ENCODE peak calls at places on chromosomes 6 and 20, in nine cellular contexts. L is HepG2, Q is GM23338, S is A549, A is HL-60, I is K562, O is HCT116, W is SK-N-SH, G is GM12878. M is an unnamed sample.

GRCh38 chr6:157823523-157824370 is 701 bp downstream of the SNX9 start:
- DNase-seq in L (peak), Q (peak), S (peak), A (peak), I (peak), O (peak), W (peak), G (peak), M (peak)

GRCh38 chr20:32457476-32457986 is 99.4 kb downstream of the ASXL1 start:
- DNase-seq in L (no peak), Q (peak), S (peak), A (no peak), I (no peak), O (no peak), W (peak), G (no peak), M (no peak)

GRCh38 chr20:24477831-24478547 is 8.6 kb downstream of the SYNDIG1 start:
- DNase-seq in L (no peak), Q (no peak), S (no peak), A (no peak), I (no peak), O (no peak), W (no peak), G (no peak), M (no peak)

GRCh38 chr20:4550740-4551139 is 171.0 kb upstream of the PRND start:
- DNase-seq in L (no peak), Q (no peak), S (no peak), A (no peak), I (no peak), O (no peak), W (no peak), G (no peak), M (peak)

GRCh38 chr20:25011831-25012241 is 19.3 kb upstream of the APMAP start:
- DNase-seq in L (no peak), Q (no peak), S (no peak), A (no peak), I (no peak), O (no peak), W (no peak), G (no peak), M (no peak)

GRCh38 chr6:147758305-147758704 is 249.8 kb downstream of the SAMD5 start:
- DNase-seq in L (no peak), Q (no peak), S (no peak), A (no peak), I (no peak), O (no peak), W (no peak), G (no peak), M (no peak)

GRCh38 chr20:55472704-55473103 is 532.6 kb downstream of the CBLN4 start:
- DNase-seq in L (peak), Q (no peak), S (no peak), A (no peak), I (no peak), O (no peak), W (no peak), G (no peak), M (no peak)

GRCh38 chr6:110271732-110272022 is 86.5 kb downstream of the METTL24 start:
- DNase-seq in L (no peak), Q (no peak), S (no peak), A (no peak), I (no peak), O (no peak), W (no peak), G (no peak), M (no peak)

GRCh38 chr6:158023597-158023939 is 41.9 kb downstream of the SYNJ2 start:
- DNase-seq in L (peak), Q (no peak), S (no peak), A (no peak), I (no peak), O (no peak), W (no peak), G (no peak), M (no peak)

GRCh38 chr20:32017711-32018251 is 7.5 kb downstream of the CCM2L start:
- DNase-seq in L (peak), Q (peak), S (peak), A (no peak), I (peak), O (peak), W (peak), G (no peak), M (no peak)

GRCh38 chr20:20609522-20609921 is 102.9 kb downstream of the RALGAPA2 start:
- DNase-seq in L (no peak), Q (no peak), S (no peak), A (no peak), I (no peak), O (no peak), W (no peak), G (no peak), M (no peak)

GRCh38 chr6:158943380-158944032 is 56.5 kb downstream of the RSPH3 start:
- DNase-seq in L (no peak), Q (no peak), S (no peak), A (no peak), I (no peak), O (no peak), W (no peak), G (no peak), M (no peak)

GRCh38 chr6:116557863-116558262 is 4.3 kb downstream of the CALHM4 start:
- DNase-seq in L (peak), Q (peak), S (peak), A (no peak), I (no peak), O (peak), W (no peak), G (no peak), M (peak)

GRCh38 chr20:24781061-24781980 is 167.7 kb upstream of the CST7 start:
- DNase-seq in L (peak), Q (peak), S (peak), A (peak), I (peak), O (no peak), W (peak), G (no peak), M (no peak)

GRCh38 chr6:110415297-110415916 is at the start of gene DDO:
- DNase-seq in L (peak), Q (no peak), S (no peak), A (no peak), I (peak), O (no peak), W (no peak), G (no peak), M (no peak)

GRCh38 chr20:32387262-32387661 is 29.1 kb downstream of the ASXL1 start:
- DNase-seq in L (no peak), Q (no peak), S (no peak), A (peak), I (no peak), O (no peak), W (no peak), G (no peak), M (no peak)

GRCh38 chr6:33607784-33608161 is 13.3 kb upstream of the ITPR3 start:
- DNase-seq in L (peak), Q (peak), S (peak), A (peak), I (no peak), O (peak), W (peak), G (no peak), M (no peak)

GRCh38 chr6:129212081-129212480 is 329.1 kb downstream of the LAMA2 start:
- DNase-seq in L (no peak), Q (no peak), S (no peak), A (no peak), I (no peak), O (no peak), W (no peak), G (no peak), M (no peak)

GRCh38 chr6:78995346-78995745 is 82.7 kb downstream of the PHIP start:
- DNase-seq in L (no peak), Q (no peak), S (no peak), A (no peak), I (no peak), O (no peak), W (no peak), G (no peak), M (no peak)

GRCh38 chr6:143700684-143701342 is 23.0 kb downstream of the PHACTR2 start:
- DNase-seq in L (no peak), Q (no peak), S (no peak), A (no peak), I (no peak), O (no peak), W (peak), G (no peak), M (no peak)

GRCh38 chr20:15842872-15843271 is 730.4 kb downstream of the KIF16B start:
- DNase-seq in L (no peak), Q (no peak), S (no peak), A (no peak), I (no peak), O (no peak), W (no peak), G (no peak), M (no peak)

GRCh38 chr20:3645309-3646066 is 17.7 kb downstream of the GFRA4 start:
- DNase-seq in L (no peak), Q (no peak), S (no peak), A (no peak), I (no peak), O (no peak), W (no peak), G (no peak), M (no peak)

GRCh38 chr6:82616386-82617028 is 252.9 kb downstream of the TPBG start:
- DNase-seq in L (no peak), Q (no peak), S (peak), A (no peak), I (no peak), O (no peak), W (no peak), G (no peak), M (no peak)

GRCh38 chr6:166781331-166781730 is 154.3 kb upstream of the RPS6KA2 start:
- DNase-seq in L (no peak), Q (no peak), S (no peak), A (no peak), I (no peak), O (no peak), W (no peak), G (no peak), M (no peak)

GRCh38 chr6:19333936-19334335 is 503.2 kb upstream of the ID4 start:
- DNase-seq in L (no peak), Q (no peak), S (peak), A (no peak), I (no peak), O (no peak), W (no peak), G (no peak), M (peak)

GRCh38 chr6:111478064-111478476 is 4.9 kb downstream of the REV3L start:
- DNase-seq in L (peak), Q (no peak), S (no peak), A (no peak), I (no peak), O (no peak), W (no peak), G (no peak), M (no peak)

GRCh38 chr20:30922129-30922528 is 335.3 kb upstream of the DEFB115 start:
- DNase-seq in L (no peak), Q (peak), S (no peak), A (no peak), I (no peak), O (no peak), W (no peak), G (no peak), M (no peak)

GRCh38 chr6:56507517-56507916 is 135.2 kb downstream of the DST start:
- DNase-seq in L (no peak), Q (no peak), S (no peak), A (no peak), I (peak), O (no peak), W (no peak), G (no peak), M (no peak)

GRCh38 chr6:23445157-23445710 is 680.8 kb upstream of the NRSN1 start:
- DNase-seq in L (no peak), Q (no peak), S (no peak), A (no peak), I (no peak), O (no peak), W (no peak), G (no peak), M (no peak)

GRCh38 chr6:64062960-64063683 is 427.5 kb downstream of the PHF3 start:
- DNase-seq in L (no peak), Q (no peak), S (peak), A (no peak), I (no peak), O (no peak), W (no peak), G (no peak), M (peak)

GRCh38 chr20:25024171-25024570 is 31.6 kb upstream of the APMAP start:
- DNase-seq in L (no peak), Q (no peak), S (no peak), A (no peak), I (no peak), O (no peak), W (no peak), G (no peak), M (no peak)

GRCh38 chr6:158028421-158028820 is 46.8 kb downstream of the SYNJ2 start:
- DNase-seq in L (no peak), Q (no peak), S (no peak), A (no peak), I (no peak), O (no peak), W (no peak), G (no peak), M (no peak)

GRCh38 chr20:59765599-59766177 is 161.3 kb downstream of the PHACTR3 start:
- DNase-seq in L (no peak), Q (peak), S (no peak), A (no peak), I (peak), O (no peak), W (no peak), G (no peak), M (no peak)

GRCh38 chr6:27297857-27298730 is 14.0 kb downstream of the POM121L2 start:
- DNase-seq in L (peak), Q (peak), S (peak), A (no peak), I (peak), O (peak), W (no peak), G (no peak), M (peak)

GRCh38 chr6:24052632-24053031 is 73.4 kb upstream of the NRSN1 start:
- DNase-seq in L (peak), Q (no peak), S (no peak), A (no peak), I (no peak), O (no peak), W (no peak), G (no peak), M (no peak)

GRCh38 chr20:49568491-49569151 is 684 bp upstream of the PTGIS start:
- DNase-seq in L (no peak), Q (peak), S (no peak), A (no peak), I (no peak), O (no peak), W (no peak), G (no peak), M (no peak)
- TF ChIP-seq REST in L (no peak), Q (no peak), S (no peak), A (no peak), I (no peak), O (no peak), W (no peak), G (no peak), M (no peak)

GRCh38 chr20:33689973-33690372 is 3.8 kb upstream of the E2F1 start:
- DNase-seq in L (peak), Q (no peak), S (no peak), A (peak), I (peak), O (no peak), W (no peak), G (no peak), M (no peak)
- H3K27ac ChIP-seq in L (no peak), Q (no peak), S (no peak), A (peak), I (peak), O (no peak), W (no peak), G (no peak), M (no peak)

GRCh38 chr6:151060096-151060741 is 179.5 kb upstream of the AKAP12 start:
- DNase-seq in L (peak), Q (no peak), S (peak), A (no peak), I (no peak), O (peak), W (no peak), G (no peak), M (peak)
- TF ChIP-seq REST in L (no peak), Q (no peak), S (no peak), A (no peak), I (no peak), O (no peak), W (peak), G (no peak), M (peak)

GRCh38 chr6:90492798-90493197 is 94.1 kb downstream of the MAP3K7 start:
- DNase-seq in L (no peak), Q (no peak), S (no peak), A (no peak), I (peak), O (no peak), W (no peak), G (no peak), M (no peak)

GRCh38 chr6:90492369-90492768 is 94.5 kb downstream of the MAP3K7 start:
- DNase-seq in L (no peak), Q (no peak), S (no peak), A (no peak), I (no peak), O (no peak), W (no peak), G (no peak), M (no peak)

GRCh38 chr6:90495216-90495817 is 91.6 kb downstream of the MAP3K7 start:
- DNase-seq in L (no peak), Q (peak), S (no peak), A (no peak), I (no peak), O (no peak), W (no peak), G (no peak), M (no peak)

GRCh38 chr6:90494067-90494773 is 92.7 kb downstream of the MAP3K7 start:
- DNase-seq in L (no peak), Q (peak), S (no peak), A (no peak), I (no peak), O (no peak), W (no peak), G (no peak), M (no peak)

GRCh38 chr6:90493332-90493731 is 93.5 kb downstream of the MAP3K7 start:
- DNase-seq in L (no peak), Q (no peak), S (no peak), A (no peak), I (no peak), O (no peak), W (no peak), G (no peak), M (no peak)
- H3K27ac ChIP-seq in L (no peak), Q (no peak), S (no peak), A (no peak), I (no peak), O (no peak), W (no peak), G (no peak), M (no peak)

DNA sequence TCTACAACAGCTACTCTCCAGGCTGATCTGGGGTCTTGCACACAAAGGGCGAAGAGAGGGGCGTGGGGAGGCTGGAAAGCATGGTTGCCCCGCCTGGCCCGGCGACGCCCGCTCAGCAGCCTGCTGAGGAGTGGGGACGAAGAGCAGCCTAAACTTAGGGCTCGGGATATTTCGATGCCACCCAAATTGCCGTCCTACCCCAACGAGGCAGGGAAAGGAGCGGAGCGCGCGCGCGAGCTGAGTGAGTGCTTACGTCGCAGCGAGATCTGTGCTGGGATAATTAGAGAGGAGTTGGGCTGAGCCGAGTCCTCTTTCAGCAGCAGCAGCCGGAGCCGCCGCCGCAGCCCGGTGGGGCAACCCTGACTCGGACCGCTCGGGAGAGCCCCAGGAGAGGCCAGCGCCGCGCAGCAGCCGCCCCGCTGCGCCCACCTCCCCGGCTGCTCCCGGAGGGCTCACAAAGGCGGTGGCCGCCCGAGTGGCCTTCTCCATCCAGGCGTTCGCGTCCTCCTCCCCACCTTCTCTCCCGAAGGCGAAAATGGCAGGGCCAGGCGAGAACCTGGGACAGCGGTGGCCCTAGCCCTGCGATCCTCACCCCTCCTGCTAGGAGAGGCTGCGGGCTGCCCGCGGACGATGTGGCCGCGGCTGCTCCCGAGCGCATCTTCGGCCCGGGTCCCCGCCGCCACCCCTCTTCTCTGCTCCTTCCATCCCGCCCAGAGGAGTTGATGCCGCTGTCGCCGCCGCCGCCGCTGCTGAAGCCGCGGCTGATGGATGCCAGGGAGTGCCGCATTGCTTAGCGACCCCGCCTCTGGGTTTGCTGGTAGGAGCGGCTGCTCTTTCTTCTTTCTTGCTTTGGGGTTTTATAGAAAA is at the start of gene CLVS2:
- DNase-seq in L (no peak), Q (peak), S (peak), A (no peak), I (no peak), O (no peak), W (peak), G (no peak), M (no peak)
- TF ChIP-seq REST in L (no peak), Q (no peak), S (no peak), A (no peak), I (no peak), O (no peak), W (no peak), G (no peak), M (no peak)

GRCh38 chr6:154719433-154719832 is 13.8 kb upstream of the SCAF8 start:
- DNase-seq in L (no peak), Q (no peak), S (no peak), A (no peak), I (no peak), O (no peak), W (no peak), G (no peak), M (no peak)
- H3K27ac ChIP-seq in L (no peak), Q (no peak), S (no peak), A (no peak), I (no peak), O (no peak), W (no peak), G (no peak), M (no peak)

DNA sequence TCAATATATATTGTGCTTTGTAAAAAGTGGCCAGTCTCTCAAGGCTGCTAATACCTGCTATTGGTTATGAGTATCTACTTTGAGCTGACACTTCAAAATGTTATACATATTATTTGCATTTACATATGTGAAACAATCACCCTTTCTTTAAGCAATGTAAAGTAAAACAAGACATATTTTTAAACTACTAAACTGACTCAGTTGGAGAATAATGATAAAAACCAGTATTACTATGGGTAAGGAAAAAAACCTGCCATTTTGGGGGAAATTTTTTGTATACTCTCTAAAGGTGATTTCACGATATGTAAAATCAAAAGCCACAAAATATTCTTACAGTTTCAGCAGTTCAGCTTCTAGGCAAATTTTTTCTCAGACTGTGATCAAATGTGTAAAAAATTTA is 232.3 kb downstream of the PRL start:
- DNase-seq in L (no peak), Q (no peak), S (no peak), A (no peak), I (no peak), O (no peak), W (no peak), G (no peak), M (no peak)
- TF ChIP-seq REST in L (no peak), Q (no peak), S (no peak), A (no peak), I (no peak), O (no peak), W (no peak), G (no peak), M (no peak)

DNA sequence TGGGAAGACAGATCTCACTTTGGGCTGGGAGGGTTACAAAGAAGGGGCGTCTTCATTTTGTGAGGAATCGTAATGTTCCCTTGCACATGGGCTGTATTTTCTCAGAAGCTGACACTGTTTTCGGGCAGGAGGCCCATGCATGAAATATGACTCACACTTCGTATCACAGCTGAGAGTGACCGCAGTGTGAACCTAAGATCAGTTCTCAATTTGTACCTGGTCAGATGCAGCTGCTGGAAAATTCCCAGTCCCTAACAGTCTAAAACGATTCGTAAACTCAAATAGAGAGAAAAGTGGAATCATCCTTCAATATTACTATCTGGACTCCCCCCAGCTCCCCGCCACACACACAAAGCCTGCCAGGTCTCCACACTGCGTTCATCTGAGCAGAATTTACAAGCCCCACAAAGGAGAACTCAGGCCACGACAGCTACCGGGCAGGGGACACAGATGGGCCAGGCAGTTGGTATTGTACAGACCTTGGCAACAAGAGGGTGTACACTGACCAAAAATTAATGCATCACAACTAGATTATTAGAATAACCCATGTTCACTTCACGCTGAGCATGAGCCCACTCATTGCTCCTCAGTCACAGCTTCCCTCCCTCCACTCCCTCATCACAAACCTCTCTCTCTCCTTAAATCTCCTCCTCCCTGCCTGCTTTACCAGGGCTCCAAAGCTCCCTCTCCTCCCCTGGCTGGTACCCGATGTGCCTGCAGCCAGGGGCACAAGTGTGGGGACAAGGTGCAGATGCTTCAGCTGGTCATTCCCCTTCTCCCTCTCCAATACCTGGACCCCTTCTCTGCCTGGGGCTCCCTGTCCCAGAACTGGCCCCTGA is 488.4 kb downstream of the PREX1 start:
- DNase-seq in L (no peak), Q (no peak), S (no peak), A (no peak), I (peak), O (no peak), W (no peak), G (peak), M (no peak)
- H3K27ac ChIP-seq in L (no peak), Q (no peak), S (peak), A (no peak), I (no peak), O (no peak), W (peak), G (peak), M (no peak)